ENCODE peak calls at places on chromosome 1, in eight cellular contexts. X is ovary, R is body of pancreas, W is breast epithelium, T is cardiac fibroblast, G is pancreas, F is cardiac muscle cell, V is NB4. I is an unnamed sample.

GRCh38 chr1:14413809-14414208 is 184.7 kb upstream of the KAZN start:
- DNase-seq in X (no peak), R (no peak), W (no peak), T (peak), G (no peak), F (peak), V (no peak), I (peak)

GRCh38 chr1:25022361-25023189 is 92.5 kb upstream of the RUNX3 start:
- DNase-seq in X (peak), R (peak), W (no peak), T (peak), G (no peak), F (peak), V (peak), I (peak)

GRCh38 chr1:111275079-111275478 is 15.6 kb upstream of the CHIA start:
- DNase-seq in X (no peak), R (no peak), W (no peak), T (peak), G (no peak), F (peak), V (peak), I (peak)

GRCh38 chr1:204992499-204992898 is 50.5 kb upstream of the CNTN2 start:
- DNase-seq in X (no peak), R (no peak), W (no peak), T (no peak), G (no peak), F (no peak), V (peak), I (no peak)

GRCh38 chr1:229271448-229272120 is 673 bp downstream of the RAB4A start:
- DNase-seq in X (peak), R (no peak), W (no peak), T (peak), G (no peak), F (peak), V (peak), I (peak)

GRCh38 chr1:38958967-38959366 is 17.3 kb upstream of the RHBDL2 start:
- DNase-seq in X (no peak), R (no peak), W (no peak), T (peak), G (no peak), F (peak), V (no peak), I (peak)

GRCh38 chr1:234869182-234870019 is 259.2 kb downstream of the TOMM20 start:
- DNase-seq in X (no peak), R (no peak), W (no peak), T (no peak), G (no peak), F (no peak), V (peak), I (no peak)

GRCh38 chr1:217482356-217483102 is 148.4 kb downstream of the GPATCH2 start:
- DNase-seq in X (no peak), R (no peak), W (no peak), T (peak), G (no peak), F (peak), V (peak), I (peak)

GRCh38 chr1:223652436-223652901 is 13.0 kb downstream of the CAPN8 start:
- DNase-seq in X (no peak), R (no peak), W (no peak), T (no peak), G (no peak), F (no peak), V (no peak), I (no peak)

GRCh38 chr1:26031196-26031902 is 9.8 kb downstream of the EXTL1 start:
- DNase-seq in X (no peak), R (no peak), W (no peak), T (no peak), G (no peak), F (no peak), V (no peak), I (peak)

GRCh38 chr1:34162852-34163766 is 1.9 kb downstream of the CSMD2 start:
- DNase-seq in X (no peak), R (peak), W (no peak), T (peak), G (peak), F (peak), V (peak), I (peak)

GRCh38 chr1:30942326-30942978 is 33.9 kb upstream of the SDC3 start:
- DNase-seq in X (no peak), R (no peak), W (no peak), T (peak), G (no peak), F (peak), V (no peak), I (no peak)

GRCh38 chr1:100627936-100628335 is 90.0 kb downstream of the GPR88 start:
- DNase-seq in X (no peak), R (no peak), W (no peak), T (no peak), G (no peak), F (no peak), V (no peak), I (peak)

GRCh38 chr1:28087614-28088167 is 719 bp downstream of the EYA3 start:
- DNase-seq in X (no peak), R (no peak), W (no peak), T (peak), G (no peak), F (no peak), V (peak), I (peak)

GRCh38 chr1:107274227-107274626 is 133.4 kb downstream of the NTNG1 start:
- DNase-seq in X (no peak), R (no peak), W (no peak), T (no peak), G (no peak), F (no peak), V (no peak), I (no peak)

GRCh38 chr1:100629391-100629790 is 90.2 kb upstream of the VCAM1 start:
- DNase-seq in X (no peak), R (no peak), W (no peak), T (no peak), G (no peak), F (no peak), V (no peak), I (peak)

DNA sequence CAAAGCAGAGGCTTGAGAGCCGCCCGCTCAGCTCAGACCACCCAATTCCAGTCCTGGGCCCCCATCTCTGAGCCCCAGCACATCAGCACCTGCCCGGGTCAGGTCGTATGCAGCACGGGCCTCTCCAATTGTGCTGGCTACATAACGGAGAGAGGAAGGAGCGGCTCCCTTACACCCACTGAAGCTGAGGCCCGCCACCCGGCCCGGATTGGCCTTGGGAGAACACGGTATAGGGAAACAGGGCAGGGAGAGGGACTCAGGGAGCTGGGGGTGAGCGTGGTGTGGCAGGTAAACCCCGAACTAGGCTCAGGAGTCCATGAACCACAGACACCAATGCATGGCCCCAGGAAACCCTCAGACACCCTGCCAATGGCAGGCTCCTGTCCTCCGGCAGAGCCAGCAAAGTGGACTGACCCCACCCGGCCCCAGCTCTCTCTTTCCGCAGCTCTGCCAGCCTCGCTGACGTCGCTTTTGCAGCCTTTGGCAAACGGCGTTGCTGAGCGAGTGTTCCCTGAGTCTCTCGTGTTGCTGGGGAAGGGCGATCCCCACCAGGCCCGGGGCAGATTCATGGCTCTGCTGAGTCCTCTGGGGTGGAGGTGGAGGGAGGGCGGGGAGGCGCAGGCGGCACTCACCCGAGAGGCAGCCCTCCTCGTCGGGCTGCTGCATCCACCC is 16.5 kb downstream of the MEGF6 start:
- DNase-seq in X (no peak), R (no peak), W (no peak), T (no peak), G (no peak), F (no peak), V (no peak), I (no peak)
- TF ChIP-seq CTCF in X (no peak), R (no peak), W (no peak), T (no peak), G (no peak), F (no peak), V (no peak), I (no peak)

DNA sequence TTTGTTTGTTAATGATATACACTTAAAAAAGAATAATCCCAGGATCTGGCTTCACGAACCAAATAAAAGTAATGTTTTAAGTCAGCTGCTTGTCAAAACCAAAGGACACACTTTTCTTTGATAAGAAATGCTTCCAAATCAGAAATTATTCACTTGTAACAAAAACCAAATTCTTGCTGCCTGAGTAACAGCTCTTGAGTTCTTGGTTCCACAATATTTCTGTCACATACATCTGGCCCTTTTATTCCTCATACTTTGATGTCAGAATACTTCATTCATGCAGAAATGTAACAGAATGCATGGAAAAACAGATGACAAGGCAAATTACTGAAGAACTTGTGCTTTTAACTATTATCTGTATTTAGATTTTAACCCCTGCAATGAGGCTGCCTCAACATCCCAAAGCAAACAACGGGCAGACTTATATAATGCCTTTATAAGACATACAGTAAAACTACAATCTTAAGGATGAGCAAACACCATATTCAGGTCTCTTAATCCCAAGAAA is 1.5 kb downstream of the VAMP4 start:
- DNase-seq in X (no peak), R (no peak), W (no peak), T (no peak), G (no peak), F (no peak), V (no peak), I (peak)
- H3K4me3 ChIP-seq in X (no peak), R (no peak), W (peak), T (no peak), G (peak), F (peak), V (peak), I (peak)

GRCh38 chr1:44786138-44786840 is 1.7 kb downstream of the BEST4 start:
- DNase-seq in X (peak), R (peak), W (no peak), T (peak), G (peak), F (peak), V (peak), I (peak)

GRCh38 chr1:44786841-44787426 is 1.0 kb downstream of the BEST4 start:
- DNase-seq in X (no peak), R (no peak), W (no peak), T (no peak), G (no peak), F (no peak), V (no peak), I (no peak)

GRCh38 chr1:44787506-44787905 is 464 bp downstream of the BEST4 start:
- DNase-seq in X (no peak), R (no peak), W (no peak), T (no peak), G (no peak), F (no peak), V (no peak), I (no peak)

GRCh38 chr1:44785501-44786137 is 2.4 kb downstream of the BEST4 start:
- DNase-seq in X (no peak), R (no peak), W (no peak), T (no peak), G (no peak), F (no peak), V (no peak), I (no peak)

DNA sequence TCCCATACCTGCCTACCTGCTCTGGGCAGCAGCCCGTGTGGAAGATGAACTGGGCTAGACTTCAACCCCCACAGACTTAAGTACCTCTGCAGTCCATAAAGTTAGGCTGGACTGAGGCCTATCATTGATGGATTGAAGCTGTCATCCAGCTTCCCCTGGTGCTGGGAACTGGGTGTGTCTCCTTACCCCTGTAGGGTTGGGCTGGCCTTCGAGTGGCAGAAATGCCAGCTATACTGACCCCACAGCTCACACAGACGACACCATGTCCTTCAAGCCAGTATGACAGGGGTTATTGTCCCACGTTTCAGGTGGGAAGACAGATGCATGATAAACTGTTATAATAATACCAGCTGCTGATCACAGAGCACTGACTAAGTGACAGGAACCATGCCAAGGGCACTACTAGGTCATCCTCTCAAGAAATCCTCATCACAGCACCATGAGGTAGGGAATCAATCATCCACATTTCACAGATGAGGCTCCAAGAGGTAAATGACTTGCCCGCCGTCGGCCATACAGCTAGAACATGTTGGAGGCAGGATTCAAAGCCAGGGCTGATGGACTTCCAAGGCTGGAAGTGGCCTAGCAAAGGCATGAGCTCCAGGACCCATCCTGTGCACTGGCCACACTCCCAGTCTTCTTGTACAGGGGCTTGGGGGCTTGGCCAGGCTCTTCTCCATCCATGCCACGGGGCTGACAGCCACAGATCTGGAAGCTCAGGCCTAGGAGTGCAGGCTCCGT is at the start of gene BEST4:
- DNase-seq in X (no peak), R (no peak), W (no peak), T (no peak), G (no peak), F (no peak), V (no peak), I (no peak)
- TF ChIP-seq CTCF in X (no peak), R (no peak), W (no peak), T (no peak), G (no peak), F (no peak), V (no peak), I (no peak)

GRCh38 chr1:212166296-212167039 is 118.7 kb upstream of the PPP2R5A start:
- DNase-seq in X (no peak), R (no peak), W (no peak), T (no peak), G (no peak), F (no peak), V (no peak), I (peak)
- H3K4me3 ChIP-seq in X (no peak), R (no peak), W (no peak), T (no peak), G (no peak), F (no peak), V (no peak), I (no peak)

GRCh38 chr1:41615316-41615715 is 130.8 kb upstream of the EDN2 start:
- DNase-seq in X (no peak), R (no peak), W (no peak), T (no peak), G (no peak), F (no peak), V (no peak), I (no peak)
- TF ChIP-seq CTCF in X (no peak), R (no peak), W (no peak), T (no peak), G (no peak), F (no peak), V (no peak), I (no peak)

GRCh38 chr1:203075249-203076030 is 10.4 kb downstream of the MYOG start:
- DNase-seq in X (no peak), R (no peak), W (no peak), T (no peak), G (no peak), F (no peak), V (peak), I (no peak)
- H3K4me3 ChIP-seq in X (peak), R (no peak), W (peak), T (no peak), G (no peak), F (no peak), V (no peak), I (no peak)

I was measured in AG10803.